ENCODE peak calls at places on chromosomes 3 and 15, in four cellular contexts. F, H, N and Y are unnamed samples.

GRCh38 chr15:31333820-31334219 is 7.2 kb downstream of the KLF13 start:
- DNase-seq in N (no peak), F (no peak), H (no peak), Y (no peak)

GRCh38 chr3:71227344-71227743 is 356.2 kb downstream of the FOXP1 start:
- DNase-seq in F (no peak), N (no peak), H (no peak), Y (no peak)

GRCh38 chr15:89136084-89136806 is 48.0 kb downstream of the ABHD2 start:
- DNase-seq in N (no peak), H (no peak), F (no peak), Y (no peak)

GRCh38 chr15:51030649-51031316 is 63.9 kb downstream of the TNFAIP8L3 start:
- DNase-seq in H (peak), N (no peak), F (peak), Y (no peak)

GRCh38 chr3:123447749-123448502 is 964 bp downstream of the ADCY5 start:
- DNase-seq in H (no peak), F (no peak), N (peak), Y (peak)

GRCh38 chr15:38512901-38513300 is 51.7 kb downstream of the RASGRP1 start:
- DNase-seq in N (no peak), H (no peak), F (no peak), Y (no peak)

GRCh38 chr3:37963635-37964034 is 27.0 kb upstream of the VILL start:
- DNase-seq in N (no peak), H (no peak), F (no peak), Y (no peak)

GRCh38 chr3:10242182-10243065 is 5.8 kb upstream of the TATDN2 start:
- DNase-seq in N (no peak), H (no peak), F (no peak), Y (no peak)

GRCh38 chr3:77055841-77056341 is 16.0 kb downstream of the ROBO2 start:
- DNase-seq in H (no peak), N (no peak), F (no peak), Y (no peak)

GRCh38 chr15:62344806-62345539 is 179.9 kb upstream of the C2CD4B start:
- DNase-seq in H (peak), F (peak), N (peak), Y (peak)

GRCh38 chr3:69823710-69824109 is 84.4 kb downstream of the MITF start:
- DNase-seq in H (no peak), F (no peak), N (no peak), Y (no peak)

GRCh38 chr3:49324768-49325167 is 15.1 kb downstream of the USP4 start:
- DNase-seq in F (no peak), N (no peak), H (no peak), Y (no peak)

GRCh38 chr3:8319935-8320634 is 181.5 kb upstream of the LMCD1 start:
- DNase-seq in H (peak), F (no peak), N (no peak), Y (no peak)

GRCh38 chr15:38377547-38378161 is 76.3 kb upstream of the FAM98B start:
- DNase-seq in H (no peak), F (no peak), N (no peak), Y (no peak)

GRCh38 chr3:46935168-46935858 is 41.2 kb downstream of the CCDC12 start:
- DNase-seq in N (peak), H (peak), F (peak), Y (peak)

GRCh38 chr3:168165390-168166269 is 69.9 kb upstream of the GOLIM4 start:
- DNase-seq in H (peak), F (peak), N (peak), Y (peak)

GRCh38 chr3:16828815-16829214 is 55.9 kb upstream of the PLCL2 start:
- DNase-seq in N (peak), F (no peak), H (peak), Y (peak)

GRCh38 chr3:151976211-151977050 is 103.0 kb downstream of the SUCNR1 start:
- DNase-seq in H (peak), N (no peak), F (peak), Y (no peak)

GRCh38 chr3:130894130-130894872 is 417 bp downstream of the ATP2C1 start:
- DNase-seq in F (peak), H (peak), N (peak), Y (peak)

GRCh38 chr3:17831366-17831765 is 88.9 kb upstream of the TBC1D5 start:
- DNase-seq in N (no peak), F (no peak), H (no peak), Y (no peak)

GRCh38 chr3:98786364-98786930 is 23.3 kb downstream of the ST3GAL6 start:
- DNase-seq in N (no peak), H (no peak), F (peak), Y (no peak)

GRCh38 chr3:31219131-31219843 is 313.4 kb upstream of the STT3B start:
- DNase-seq in N (no peak), H (no peak), F (no peak), Y (no peak)

GRCh38 chr15:88810449-88810848 is 7.2 kb downstream of the ACAN start:
- DNase-seq in H (no peak), F (no peak), N (no peak), Y (no peak)

GRCh38 chr15:74725845-74726773 is 781 bp upstream of the CYP1A1 start:
- DNase-seq in H (peak), N (peak), F (peak), Y (peak)

GRCh38 chr3:114464548-114464947 is 170.7 kb downstream of the TIGIT start:
- DNase-seq in F (no peak), N (no peak), H (no peak), Y (no peak)

GRCh38 chr15:101288905-101289513 is 6.0 kb downstream of the SNRPA1 start:
- DNase-seq in N (no peak), F (peak), H (peak), Y (no peak)

GRCh38 chr15:100107151-100107550 is 234.6 kb downstream of the ADAMTS17 start:
- DNase-seq in F (no peak), N (no peak), H (no peak), Y (no peak)

GRCh38 chr3:32297366-32297765 is 58.9 kb downstream of the CMTM8 start:
- DNase-seq in F (no peak), H (no peak), N (no peak), Y (no peak)

GRCh38 chr3:38362825-38363224 is 16.2 kb downstream of the XYLB start:
- DNase-seq in F (no peak), H (no peak), N (no peak), Y (no peak)

GRCh38 chr3:156792945-156793344 is 33.2 kb upstream of the LEKR1 start:
- DNase-seq in F (no peak), H (no peak), N (no peak), Y (no peak)

GRCh38 chr3:52257911-52258310 is 12.4 kb downstream of the PPM1M start:
- DNase-seq in F (no peak), N (no peak), H (no peak), Y (no peak)

GRCh38 chr15:25691544-25692430 is 171.3 kb downstream of the ATP10A start:
- DNase-seq in N (no peak), H (no peak), F (no peak), Y (no peak)

GRCh38 chr3:154142608-154143007 is 21.4 kb downstream of the ARHGEF26 start:
- DNase-seq in H (no peak), N (no peak), F (no peak), Y (no peak)

GRCh38 chr3:189621948-189622603 is 9.1 kb upstream of the TP63 start:
- DNase-seq in F (no peak), N (no peak), H (no peak), Y (no peak)

GRCh38 chr3:194999491-194999890 is 271.5 kb downstream of the XXYLT1 start:
- DNase-seq in N (no peak), F (no peak), H (no peak), Y (no peak)

GRCh38 chr3:42505203-42505848 is 2.9 kb downstream of the VIPR1 start:
- DNase-seq in H (no peak), N (no peak), F (no peak), Y (no peak)

GRCh38 chr3:126212629-126213375 is 32.4 kb upstream of the ALDH1L1 start:
- DNase-seq in F (peak), H (peak), N (peak), Y (peak)

GRCh38 chr3:37904614-37905047 is 43.0 kb downstream of the CTDSPL start:
- DNase-seq in H (no peak), F (no peak), N (no peak), Y (no peak)

GRCh38 chr3:155548194-155548593 is 196.7 kb downstream of the PLCH1 start:
- DNase-seq in N (no peak), H (no peak), F (no peak), Y (no peak)

DNA sequence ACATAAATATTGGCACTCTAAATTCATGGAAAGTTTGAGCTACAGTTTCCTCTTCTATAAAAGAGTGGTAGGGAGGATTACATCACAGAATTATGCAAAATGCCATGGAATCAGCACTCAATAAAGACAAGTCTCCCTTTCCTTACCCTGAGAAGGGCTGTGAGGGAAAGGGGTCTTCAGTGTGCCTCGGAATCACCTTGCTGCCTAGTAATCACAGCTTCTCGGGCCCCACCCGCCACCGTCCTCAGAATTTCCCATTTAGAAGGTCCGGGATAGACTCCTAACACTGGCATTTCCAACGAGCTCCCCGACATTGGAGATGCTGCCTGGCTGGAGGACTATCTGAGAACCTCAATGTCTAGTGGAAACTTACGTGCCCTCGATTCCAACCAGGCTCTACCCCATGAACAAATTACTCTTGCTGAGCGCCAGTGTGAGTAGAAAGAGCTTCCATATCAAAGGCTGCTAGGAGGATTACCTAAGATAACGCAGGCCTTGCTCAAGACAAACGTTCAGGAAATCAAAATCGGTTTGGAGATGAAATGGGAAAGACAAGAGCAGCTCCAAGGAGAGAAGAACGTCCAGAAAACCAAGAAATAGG is 92.1 kb upstream of the CHD2 start:
- DNase-seq in N (no peak), F (no peak), H (no peak), Y (no peak)
- TF ChIP-seq HMGXB4 in N (no peak), F (no peak), H (no peak), Y (no peak)

GRCh38 chr15:77457619-77458265 is 37.1 kb downstream of the HMG20A start:
- DNase-seq in H (no peak), N (no peak), F (no peak), Y (no peak)
- TF ChIP-seq HMGXB4 in H (no peak), N (no peak), F (no peak), Y (no peak)

GRCh38 chr3:14477311-14477935 is 62.7 kb downstream of the GRIP2 start:
- DNase-seq in H (no peak), F (no peak), N (no peak), Y (no peak)

GRCh38 chr3:14478943-14479550 is 61.1 kb downstream of the GRIP2 start:
- DNase-seq in F (no peak), H (no peak), N (no peak), Y (no peak)

GRCh38 chr3:14475601-14476000 is 64.5 kb downstream of the GRIP2 start:
- DNase-seq in H (no peak), F (no peak), N (no peak), Y (no peak)

GRCh38 chr3:14474363-14475081 is 65.6 kb downstream of the GRIP2 start:
- DNase-seq in H (no peak), N (no peak), F (no peak), Y (no peak)

GRCh38 chr3:14476583-14477265 is 63.4 kb downstream of the GRIP2 start:
- DNase-seq in H (no peak), F (no peak), N (no peak), Y (no peak)
- TF ChIP-seq HMGXB4 in H (no peak), F (no peak), N (no peak), Y (no peak)

DNA sequence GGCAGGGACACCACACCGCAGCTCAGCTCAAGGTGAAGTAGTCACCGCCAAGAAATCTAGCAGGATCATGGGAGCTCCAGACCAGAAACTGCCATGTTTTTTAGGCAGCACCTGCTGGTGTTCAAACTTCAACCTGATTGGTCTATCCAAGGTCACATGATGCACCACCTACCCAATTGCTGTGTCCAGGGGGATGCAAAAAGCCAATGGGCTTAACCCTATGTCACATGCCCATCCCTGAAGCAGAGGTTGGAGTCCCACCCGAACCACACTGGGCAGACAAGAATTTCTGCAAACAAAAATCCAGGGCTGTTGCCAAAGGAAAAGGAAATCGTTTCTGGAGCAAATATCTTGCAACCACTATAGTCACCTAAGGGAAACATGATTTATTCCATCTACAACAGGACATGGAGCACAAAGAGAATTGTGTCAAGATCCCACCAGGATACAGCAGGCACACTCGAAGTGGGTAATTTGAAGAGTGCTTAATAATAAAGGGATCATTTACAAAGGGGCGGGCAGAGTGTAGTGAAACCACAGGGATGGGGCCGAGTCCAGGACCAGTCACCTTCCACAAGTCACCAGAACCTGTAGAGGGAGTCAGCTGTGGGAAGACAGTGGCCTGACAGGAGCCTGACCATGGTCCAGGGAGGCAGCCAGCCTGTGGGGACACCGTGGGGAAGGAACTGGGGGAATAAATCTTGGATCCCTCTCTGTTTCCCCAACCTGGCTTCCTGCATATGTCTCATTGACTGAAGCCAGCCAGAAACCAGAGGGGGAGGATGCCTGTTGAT is 34.2 kb upstream of the TSEN2 start:
- DNase-seq in H (no peak), F (no peak), N (no peak), Y (no peak)
- TF ChIP-seq HMGXB4 in H (no peak), F (no peak), N (no peak), Y (no peak)

GRCh38 chr3:33547101-33547500 is 106.9 kb upstream of the UBP1 start:
- DNase-seq in N (no peak), H (no peak), F (no peak), Y (no peak)

GRCh38 chr3:33541918-33542317 is 101.7 kb upstream of the UBP1 start:
- DNase-seq in N (no peak), H (no peak), F (no peak), Y (no peak)

GRCh38 chr3:33543600-33543999 is 103.4 kb upstream of the UBP1 start:
- DNase-seq in H (no peak), N (no peak), F (no peak), Y (no peak)

GRCh38 chr3:33538678-33539339 is 98.6 kb upstream of the UBP1 start:
- DNase-seq in N (no peak), F (no peak), H (no peak), Y (no peak)

DNA sequence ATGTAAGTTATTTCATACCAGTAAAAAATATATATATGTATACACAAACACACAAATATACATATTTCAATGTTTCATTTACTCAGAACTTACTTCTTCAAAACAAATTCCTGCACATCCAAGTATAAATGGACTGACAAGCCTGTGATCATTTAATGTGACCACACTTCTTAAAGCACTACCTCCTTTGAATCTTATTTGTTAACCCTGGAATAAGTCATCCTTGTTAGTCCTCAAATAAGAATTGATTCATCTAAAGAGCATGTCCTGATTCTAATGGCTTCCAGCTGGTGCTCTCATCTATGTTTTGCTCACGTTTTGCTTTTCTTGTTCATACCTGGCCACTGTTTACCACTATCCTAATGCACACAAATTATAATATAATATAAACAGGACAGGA is 103.9 kb upstream of the UBP1 start:
- DNase-seq in H (no peak), N (no peak), F (no peak), Y (no peak)
- TF ChIP-seq HMGXB4 in H (no peak), N (no peak), F (no peak), Y (no peak)